ENCODE peak calls at places on chromosomes 5 and 9, in eight cellular contexts. S, C, D, Y, R, J, F and N are unnamed samples.

GRCh38 chr5:142770650-142771609 is 753 bp downstream of the ARHGAP26 start:
- DNase-seq in S (peak), C (peak), D (peak), Y (peak), R (peak), J (peak), F (peak), N (peak)

GRCh38 chr5:145680744-145681143 is 154.4 kb downstream of the PRELID2 start:
- DNase-seq in S (no peak), C (no peak), D (no peak), Y (no peak), R (no peak), J (no peak), F (no peak), N (peak)

GRCh38 chr9:228929-229695 is 14.4 kb downstream of the DOCK8 start:
- DNase-seq in S (no peak), C (no peak), D (no peak), Y (no peak), R (no peak), J (no peak), F (no peak), N (no peak)

GRCh38 chr9:132833451-132834130 is 44.5 kb downstream of the AK8 start:
- DNase-seq in S (no peak), C (no peak), D (no peak), Y (no peak), R (no peak), J (no peak), F (no peak), N (no peak)

GRCh38 chr9:105993051-105993854 is 298.9 kb downstream of the TMEM38B start:
- DNase-seq in S (no peak), C (no peak), D (no peak), Y (no peak), R (no peak), J (no peak), F (no peak), N (no peak)

GRCh38 chr5:137488974-137489373 is 10.2 kb downstream of the SPOCK1 start:
- DNase-seq in S (no peak), C (no peak), D (no peak), Y (no peak), R (no peak), J (no peak), F (no peak), N (no peak)

GRCh38 chr5:37886207-37886905 is 46.5 kb upstream of the GDNF start:
- DNase-seq in S (no peak), C (no peak), D (no peak), Y (no peak), R (no peak), J (no peak), F (no peak), N (no peak)

GRCh38 chr5:71809446-71809845 is 90.4 kb downstream of the CARTPT start:
- DNase-seq in S (no peak), C (no peak), D (no peak), Y (no peak), R (no peak), J (no peak), F (no peak), N (no peak)

GRCh38 chr9:128056887-128057723 is 10.0 kb downstream of the NAIF1 start:
- DNase-seq in S (no peak), C (no peak), D (no peak), Y (no peak), R (no peak), J (no peak), F (no peak), N (no peak)

GRCh38 chr5:1657161-1657741 is 133.5 kb upstream of the LPCAT1 start:
- DNase-seq in S (no peak), C (no peak), D (no peak), Y (no peak), R (no peak), J (no peak), F (no peak), N (no peak)

GRCh38 chr5:62340392-62340791 is 34.4 kb downstream of the KIF2A start:
- DNase-seq in S (no peak), C (no peak), D (no peak), Y (peak), R (no peak), J (no peak), F (no peak), N (no peak)

GRCh38 chr5:169037478-169037877 is 263.5 kb downstream of the SLIT3 start:
- DNase-seq in S (no peak), C (no peak), D (no peak), Y (no peak), R (no peak), J (no peak), F (no peak), N (no peak)

GRCh38 chr5:180718810-180719453 is 20.9 kb downstream of the OR2Y1 start:
- DNase-seq in S (no peak), C (peak), D (peak), Y (peak), R (no peak), J (peak), F (no peak), N (no peak)

GRCh38 chr5:132264546-132265335 is 7.2 kb downstream of the PDLIM4 start:
- DNase-seq in S (no peak), C (no peak), D (no peak), Y (no peak), R (no peak), J (no peak), F (no peak), N (peak)

GRCh38 chr9:131892162-131892707 is 152.4 kb upstream of the RAPGEF1 start:
- DNase-seq in S (no peak), C (no peak), D (no peak), Y (no peak), R (no peak), J (no peak), F (no peak), N (no peak)

GRCh38 chr5:61941637-61942036 is 364.4 kb upstream of the KIF2A start:
- DNase-seq in S (no peak), C (no peak), D (no peak), Y (no peak), R (no peak), J (no peak), F (no peak), N (no peak)

GRCh38 chr5:149693482-149693881 is 36.6 kb upstream of the PPARGC1B start:
- DNase-seq in S (no peak), C (no peak), D (no peak), Y (no peak), R (no peak), J (no peak), F (no peak), N (no peak)

GRCh38 chr9:22975921-22976320 is 529.3 kb downstream of the DMRTA1 start:
- DNase-seq in S (no peak), C (no peak), D (no peak), Y (no peak), R (no peak), J (no peak), F (no peak), N (no peak)

GRCh38 chr5:16179936-16180788 is 571 bp upstream of the MARCHF11 start:
- DNase-seq in S (no peak), C (no peak), D (no peak), Y (no peak), R (no peak), J (no peak), F (no peak), N (no peak)

GRCh38 chr9:81207651-81208050 is 481.7 kb downstream of the TLE1 start:
- DNase-seq in S (no peak), C (no peak), D (no peak), Y (no peak), R (no peak), J (no peak), F (no peak), N (no peak)

GRCh38 chr5:177545487-177546261 is 8.7 kb downstream of the FAM193B start:
- DNase-seq in S (peak), C (no peak), D (no peak), Y (no peak), R (no peak), J (no peak), F (no peak), N (peak)

GRCh38 chr5:150137168-150137957 is 18.3 kb downstream of the PDGFRB start:
- DNase-seq in S (no peak), C (no peak), D (no peak), Y (no peak), R (no peak), J (no peak), F (no peak), N (no peak)

GRCh38 chr5:155049569-155050383 is 36.2 kb downstream of the KIF4B start:
- DNase-seq in S (no peak), C (no peak), D (no peak), Y (peak), R (no peak), J (no peak), F (no peak), N (no peak)

GRCh38 chr5:160460377-160461049 is 38.9 kb downstream of the PTTG1 start:
- DNase-seq in S (no peak), C (no peak), D (no peak), Y (peak), R (no peak), J (no peak), F (no peak), N (no peak)

GRCh38 chr9:3733039-3733408 is 207.2 kb upstream of the RFX3 start:
- DNase-seq in S (no peak), C (no peak), D (no peak), Y (no peak), R (no peak), J (no peak), F (no peak), N (no peak)

GRCh38 chr9:13430717-13431116 is 151.2 kb upstream of the MPDZ start:
- DNase-seq in S (no peak), C (no peak), D (no peak), Y (no peak), R (no peak), J (no peak), F (no peak), N (no peak)

GRCh38 chr5:174596429-174596828 is 128.0 kb upstream of the MSX2 start:
- DNase-seq in S (no peak), C (no peak), D (no peak), Y (peak), R (no peak), J (no peak), F (no peak), N (no peak)

GRCh38 chr5:116442095-116442534 is 132.5 kb downstream of the SEMA6A start:
- DNase-seq in S (no peak), C (no peak), D (no peak), Y (no peak), R (no peak), J (no peak), F (no peak), N (peak)